ENCODE peak calls at places on chromosomes 6 and 20, in seven cellular contexts. G is erythroblast, R is fibroblast of pulmonary artery, Q is amygdala, D is activated gamma-delta T cell treated with Interleukin-2 at 50 U/mL for 16 hours, U is tibial artery, T is MCF 10A. F is an unnamed sample.

GRCh38 chr6:816510-817084 is 123.7 kb upstream of the EXOC2 start:
- DNase-seq in G (no peak), R (no peak), Q (no peak), D (no peak), U (no peak), T (no peak), F (no peak)

GRCh38 chr6:100468966-100469859 is 4.5 kb upstream of the SIM1 start:
- DNase-seq in G (no peak), R (no peak), Q (no peak), D (no peak), U (no peak), T (no peak), F (no peak)

GRCh38 chr6:98984102-98984501 is 36.4 kb upstream of the FBXL4 start:
- DNase-seq in G (no peak), R (no peak), Q (no peak), D (no peak), U (no peak), T (no peak), F (no peak)

GRCh38 chr6:40247516-40248115 is 313.4 kb upstream of the MOCS1 start:
- DNase-seq in G (no peak), R (no peak), Q (no peak), D (no peak), U (no peak), T (no peak), F (no peak)

GRCh38 chr6:16212276-16212675 is 26.1 kb upstream of the GMPR start:
- DNase-seq in G (no peak), R (no peak), Q (no peak), D (no peak), U (no peak), T (no peak), F (no peak)

GRCh38 chr6:103674790-103675189 is 1184.9 kb downstream of the HACE1 start:
- DNase-seq in G (no peak), R (no peak), Q (no peak), D (no peak), U (no peak), T (no peak), F (no peak)

GRCh38 chr6:53725791-53726575 is 60.4 kb upstream of the KLHL31 start:
- DNase-seq in G (peak), R (peak), Q (peak), D (peak), U (peak), T (peak), F (peak)

GRCh38 chr6:766625-767024 is 73.7 kb upstream of the EXOC2 start:
- DNase-seq in G (no peak), R (no peak), Q (no peak), D (no peak), U (no peak), T (no peak), F (no peak)

GRCh38 chr20:63745961-63746765 is 6.6 kb downstream of the SLC2A4RG start:
- DNase-seq in G (no peak), R (no peak), Q (no peak), D (no peak), U (no peak), T (no peak), F (no peak)

GRCh38 chr6:140586426-140587061 is 1212.1 kb upstream of the CITED2 start:
- DNase-seq in G (no peak), R (no peak), Q (no peak), D (no peak), U (no peak), T (no peak), F (no peak)

GRCh38 chr20:1322511-1323245 is 6.3 kb downstream of the SDCBP2 start:
- DNase-seq in G (peak), R (peak), Q (no peak), D (no peak), U (no peak), T (peak), F (no peak)

GRCh38 chr6:22147983-22148797 is 148.6 kb downstream of the PRL start:
- DNase-seq in G (no peak), R (peak), Q (peak), D (no peak), U (no peak), T (peak), F (no peak)

GRCh38 chr6:13183446-13184088 is 144.8 kb downstream of the TBC1D7 start:
- DNase-seq in G (no peak), R (no peak), Q (no peak), D (no peak), U (no peak), T (no peak), F (no peak)

GRCh38 chr6:11722224-11722623 is 56.4 kb downstream of the ADTRP start:
- DNase-seq in G (no peak), R (no peak), Q (no peak), D (no peak), U (no peak), T (no peak), F (no peak)

GRCh38 chr6:43278524-43279078 is 19.5 kb upstream of the SLC22A7 start:
- DNase-seq in G (no peak), R (no peak), Q (no peak), D (no peak), U (no peak), T (no peak), F (no peak)

GRCh38 chr6:3455490-3456394 is 1.1 kb downstream of the SLC22A23 start:
- DNase-seq in G (peak), R (no peak), Q (peak), D (no peak), U (no peak), T (no peak), F (no peak)

GRCh38 chr6:21157186-21157929 is 436.2 kb upstream of the SOX4 start:
- DNase-seq in G (no peak), R (no peak), Q (no peak), D (no peak), U (no peak), T (no peak), F (no peak)

GRCh38 chr6:135128268-135128914 is 52.7 kb upstream of the MYB start:
- DNase-seq in G (no peak), R (no peak), Q (no peak), D (peak), U (no peak), T (no peak), F (peak)

GRCh38 chr6:158014505-158015187 is 33.0 kb downstream of the SYNJ2 start:
- DNase-seq in G (no peak), R (peak), Q (no peak), D (no peak), U (no peak), T (no peak), F (no peak)

GRCh38 chr6:52522151-52522626 is 54.7 kb downstream of the TRAM2 start:
- DNase-seq in G (no peak), R (peak), Q (no peak), D (no peak), U (peak), T (peak), F (no peak)

GRCh38 chr6:134267917-134268361 is 50.0 kb downstream of the SGK1 start:
- DNase-seq in G (no peak), R (peak), Q (peak), D (no peak), U (no peak), T (no peak), F (no peak)

GRCh38 chr6:141123084-141123483 is 1009.6 kb upstream of the GJE1 start:
- DNase-seq in G (no peak), R (no peak), Q (no peak), D (no peak), U (no peak), T (no peak), F (no peak)

GRCh38 chr6:143941852-143942627 is 66.0 kb downstream of the PLAGL1 start:
- DNase-seq in G (peak), R (peak), Q (no peak), D (peak), U (peak), T (peak), F (no peak)

GRCh38 chr20:40757087-40757486 is 68.1 kb upstream of the MAFB start:
- DNase-seq in G (no peak), R (peak), Q (no peak), D (peak), U (no peak), T (no peak), F (no peak)

GRCh38 chr6:20205722-20206154 is 6.5 kb downstream of the MBOAT1 start:
- DNase-seq in G (peak), R (no peak), Q (no peak), D (no peak), U (no peak), T (no peak), F (no peak)

F was measured in GM12891.